ENCODE peak calls at places on chromosomes 1 and 21, in eight cellular contexts. P, J, D, T, Z, U, V and S are unnamed samples.

GRCh38 chr1:105872761-105873286 is 1183.7 kb upstream of the PRMT6 start:
- DNase-seq in Z (no peak), J (no peak), T (no peak), P (no peak), V (no peak), U (no peak), D (no peak), S (no peak)

GRCh38 chr1:227924168-227924837 is 23.4 kb downstream of the WNT9A start:
- DNase-seq in Z (no peak), V (no peak), U (no peak), T (no peak), D (no peak), P (no peak), J (no peak), S (no peak)

GRCh38 chr21:20997308-20997632 is 939 bp upstream of the NCAM2 start:
- DNase-seq in D (no peak), U (no peak), Z (no peak), T (no peak), V (no peak), P (no peak), J (no peak), S (no peak)

GRCh38 chr1:154878371-154879355 is 8.6 kb upstream of the KCNN3 start:
- DNase-seq in J (peak; percentile 72), V (peak; percentile 48), D (peak; percentile 66), T (no peak), U (peak; percentile 72), P (peak; percentile 51), Z (peak; percentile 81), S (peak; percentile 72)

GRCh38 chr1:198919667-198920398 is 281.0 kb downstream of the PTPRC start:
- DNase-seq in J (no peak), Z (no peak), U (no peak), V (no peak), P (no peak), D (no peak), T (no peak), S (peak; percentile 37)

GRCh38 chr1:213977486-213977842 is 10.3 kb upstream of the PROX1 start:
- DNase-seq in P (no peak), U (peak; percentile 98), D (no peak), T (no peak), Z (no peak), V (peak; percentile 54), J (no peak), S (no peak)

GRCh38 chr1:22611530-22611947 is 24.9 kb upstream of the C1QA start:
- DNase-seq in J (peak; percentile 38), U (peak; percentile 53), D (no peak), T (no peak), P (peak; percentile 54), Z (peak; percentile 70), V (peak; percentile 24), S (peak; percentile 76)

GRCh38 chr21:44908496-44908895 is 12.2 kb downstream of the ITGB2 start:
- DNase-seq in P (no peak), T (no peak), D (no peak), Z (no peak), V (no peak), J (no peak), U (no peak), S (peak; percentile 46)

GRCh38 chr1:34754878-34755637 is at the start of gene GJB5:
- DNase-seq in Z (no peak), P (no peak), V (no peak), D (peak; percentile 31), J (no peak), T (no peak), U (no peak), S (no peak)

GRCh38 chr1:150149490-150150453 is at the start of gene PLEKHO1:
- DNase-seq in J (peak; percentile 60), U (peak; percentile 88), D (no peak), P (no peak), T (no peak), V (peak; percentile 27), Z (peak; percentile 87), S (peak; percentile 83)

GRCh38 chr1:243341074-243341473 is 85.2 kb downstream of the SDCCAG8 start:
- DNase-seq in T (no peak), P (no peak), U (peak; percentile 56), J (peak; percentile 9), D (no peak), V (no peak), Z (no peak), S (no peak)

GRCh38 chr1:64029037-64029436 is 174.4 kb upstream of the UBE2U start:
- DNase-seq in D (no peak), T (no peak), P (no peak), V (no peak), J (no peak), Z (no peak), U (no peak), S (no peak)

GRCh38 chr1:178291166-178291565 is 197.3 kb downstream of the RASAL2 start:
- DNase-seq in V (no peak), Z (no peak), D (no peak), J (no peak), U (no peak), T (no peak), P (no peak), S (no peak)

GRCh38 chr1:24704411-24705259 is 40.6 kb upstream of the CLIC4 start:
- DNase-seq in Z (peak; percentile 65), P (no peak), U (peak; percentile 58), V (no peak), T (no peak), D (no peak), J (peak; percentile 68), S (no peak)

GRCh38 chr21:39150316-39150715 is 32.9 kb downstream of the PSMG1 start:
- DNase-seq in D (no peak), T (no peak), J (no peak), P (no peak), Z (no peak), V (no peak), U (no peak), S (no peak)

GRCh38 chr1:208431721-208432120 is 187.5 kb upstream of the PLXNA2 start:
- DNase-seq in D (no peak), T (no peak), J (peak; percentile 13), P (no peak), Z (no peak), V (no peak), U (no peak), S (no peak)

GRCh38 chr1:244104309-244105060 is 53.4 kb downstream of the ZBTB18 start:
- DNase-seq in D (no peak), J (peak; percentile 38), Z (no peak), P (no peak), U (no peak), V (peak; percentile 48), T (no peak), S (no peak)

GRCh38 chr1:14626869-14627607 is 28.6 kb downstream of the KAZN start:
- DNase-seq in V (no peak), P (no peak), J (no peak), Z (peak; percentile 43), D (no peak), T (no peak), U (no peak), S (no peak)

GRCh38 chr21:34603002-34603709 is 11.8 kb downstream of the RCAN1 start:
- DNase-seq in Z (peak; percentile 60), P (peak; percentile 66), V (peak; percentile 59), T (no peak), J (peak; percentile 63), D (no peak), U (peak; percentile 74), S (peak; percentile 77)

DNA sequence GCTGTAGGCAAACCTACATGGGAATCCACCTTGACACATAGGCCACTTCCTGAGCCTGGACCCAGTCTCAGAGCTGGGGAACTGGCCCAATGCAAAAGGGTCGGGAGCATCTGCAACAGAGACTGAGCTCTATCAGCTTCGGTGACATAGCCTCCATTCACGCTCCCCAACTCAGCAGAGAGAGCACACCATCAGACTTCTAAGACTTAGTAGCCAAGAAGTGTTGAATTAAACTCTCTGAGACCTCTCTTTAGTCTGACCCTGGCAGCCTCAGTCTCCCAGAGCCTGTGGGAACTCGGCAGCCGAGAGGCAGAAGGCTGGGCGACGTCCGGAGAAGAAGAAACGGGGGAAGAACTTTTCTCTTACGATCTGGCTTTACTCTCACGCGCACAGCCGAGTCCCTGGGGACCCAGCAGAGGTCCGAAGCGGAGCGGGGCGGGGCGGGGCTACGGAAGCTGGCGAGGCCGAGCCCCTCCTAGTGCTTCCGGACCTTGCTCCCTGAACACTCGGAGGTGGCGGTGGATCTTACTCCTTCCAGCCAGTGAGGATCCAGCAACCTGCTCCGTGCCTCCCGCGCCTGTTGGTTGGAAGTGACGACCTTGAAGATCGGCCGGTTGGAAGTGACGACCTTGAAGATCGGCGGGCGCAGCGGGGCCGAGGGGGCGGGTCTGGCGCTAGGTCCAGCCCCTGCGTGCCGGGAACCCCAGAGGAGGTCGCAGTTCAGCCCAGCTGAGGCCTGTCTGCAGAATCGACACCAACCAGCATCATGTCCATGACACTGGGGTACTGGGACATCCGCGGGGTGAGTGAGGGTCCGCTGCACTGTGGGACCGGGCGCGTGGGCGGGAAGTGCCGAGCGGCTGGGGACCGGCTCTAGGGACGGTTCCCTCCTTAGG is at the start of gene GSTM4:
- DNase-seq in V (peak; percentile 59), J (peak; percentile 53), T (peak; percentile 47), U (peak; percentile 69), P (peak; percentile 44), D (peak; percentile 16), Z (peak; percentile 94), S (peak; percentile 93)
- TF ChIP-seq POLR2A in V (peak; percentile 85), J (peak; percentile 17), T (peak; percentile 77), U (no peak), P (no peak), D (no peak), Z (peak; percentile 88), S (peak; percentile 70)

DNA sequence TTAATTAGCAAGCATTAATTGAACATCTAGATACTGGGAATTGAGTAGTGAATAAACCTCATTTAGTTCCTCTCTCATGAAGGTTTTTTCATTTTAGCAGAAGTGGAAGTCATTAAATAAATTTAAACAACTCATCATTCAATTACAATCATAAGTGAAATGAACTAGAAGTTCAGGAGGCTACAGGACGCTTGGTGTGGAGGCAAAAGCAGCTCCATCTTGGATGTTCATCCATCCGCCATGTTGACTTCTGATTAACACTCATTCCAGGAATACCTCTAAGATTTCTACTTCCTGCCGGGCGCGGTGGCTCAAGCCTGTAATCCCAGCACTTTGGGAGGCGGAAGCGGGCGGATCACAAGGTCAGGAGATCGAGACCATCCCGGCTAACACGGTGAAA is 11.5 kb upstream of the NTPCR start:
- DNase-seq in D (no peak), P (no peak), T (no peak), J (no peak), U (no peak), V (no peak), Z (no peak), S (no peak)
- TF ChIP-seq MAX in D (no peak), P (no peak), T (no peak), J (no peak), U (no peak), V (no peak), Z (no peak), S (no peak)

DNA sequence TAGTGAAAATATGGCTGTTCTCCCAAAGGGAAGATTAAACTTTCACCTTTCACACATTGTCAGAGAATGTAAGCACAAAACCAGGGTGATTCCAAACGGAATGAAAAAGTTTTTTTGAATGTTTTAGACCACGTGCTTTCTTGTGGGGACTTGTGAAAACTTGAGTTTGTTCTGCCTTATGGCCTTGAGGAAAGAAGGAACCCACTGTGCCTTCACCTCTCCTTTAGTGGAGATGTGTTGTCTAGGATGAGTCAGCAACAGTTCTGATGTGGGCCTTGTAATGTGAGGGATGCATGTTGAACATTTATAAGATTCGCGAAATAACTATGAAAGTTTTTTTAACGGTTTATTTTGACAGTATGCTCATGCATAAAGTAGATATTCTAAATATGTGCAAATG is 47.1 kb downstream of the PLA2G4A start:
- DNase-seq in V (no peak), J (no peak), U (no peak), T (no peak), Z (no peak), P (no peak), D (no peak), S (no peak)
- TF ChIP-seq POLR2A in V (no peak), J (no peak), U (no peak), T (no peak), Z (no peak), P (no peak), D (no peak), S (no peak)

GRCh38 chr1:27951396-27951795 is 8.4 kb upstream of the XKR8 start:
- DNase-seq in T (no peak), V (no peak), P (no peak), Z (no peak), D (no peak), U (no peak), J (no peak), S (no peak)
- TF ChIP-seq MAX in T (no peak), V (no peak), P (no peak), Z (no peak), D (no peak), U (no peak), J (no peak), S (no peak)